ENCODE peak calls at places on chromosomes 4 and X, in ten cellular contexts. One of them, this sample, is unnamed.

GRCh38 chr4:2888826-2889225 is 45.2 kb downstream of the ADD1 start:
- DNase-seq in cardiac muscle cell: no peak
- DNase-seq in omental fat pad: no peak
- DNase-seq in CD4-positive, alpha-beta T cell: no peak
- DNase-seq in hepatocyte: no peak
- DNase-seq in mucosa of descending colon: no peak
- DNase-seq in astrocyte of the spinal cord: no peak
- DNase-seq in astrocyte: no peak
- DNase-seq in GM13977: no peak
- DNase-seq in GM20000: no peak
- DNase-seq in this sample: no peak

GRCh38 chrX:30141966-30142365 is 73.4 kb upstream of the MAGEB2 start:
- DNase-seq in astrocyte of the spinal cord: peak
- DNase-seq in GM20000: peak
- DNase-seq in astrocyte: peak
- DNase-seq in mucosa of descending colon: no peak
- DNase-seq in omental fat pad: no peak
- DNase-seq in GM13977: peak
- DNase-seq in hepatocyte: peak
- DNase-seq in cardiac muscle cell: peak
- DNase-seq in CD4-positive, alpha-beta T cell: no peak
- DNase-seq in this sample: no peak

GRCh38 chr4:37890501-37891220 is at the start of gene TBC1D1:
- DNase-seq in GM20000: peak
- DNase-seq in mucosa of descending colon: peak
- DNase-seq in CD4-positive, alpha-beta T cell: peak
- DNase-seq in astrocyte: no peak
- DNase-seq in omental fat pad: no peak
- DNase-seq in hepatocyte: peak
- DNase-seq in GM13977: peak
- DNase-seq in astrocyte of the spinal cord: no peak
- DNase-seq in cardiac muscle cell: peak
- DNase-seq in this sample: peak

GRCh38 chr4:98996056-98996941 is 778 bp downstream of the METAP1 start:
- DNase-seq in cardiac muscle cell: peak
- DNase-seq in astrocyte: peak
- DNase-seq in astrocyte of the spinal cord: peak
- DNase-seq in GM20000: peak
- DNase-seq in CD4-positive, alpha-beta T cell: peak
- DNase-seq in GM13977: peak
- DNase-seq in omental fat pad: no peak
- DNase-seq in mucosa of descending colon: peak
- DNase-seq in hepatocyte: peak
- DNase-seq in this sample: no peak

GRCh38 chrX:26889574-26889973 is 573.6 kb downstream of the PPP4R3C start:
- DNase-seq in astrocyte: no peak
- DNase-seq in omental fat pad: no peak
- DNase-seq in astrocyte of the spinal cord: no peak
- DNase-seq in CD4-positive, alpha-beta T cell: no peak
- DNase-seq in hepatocyte: no peak
- DNase-seq in GM20000: no peak
- DNase-seq in cardiac muscle cell: no peak
- DNase-seq in GM13977: no peak
- DNase-seq in mucosa of descending colon: no peak
- DNase-seq in this sample: no peak

GRCh38 chr4:168409089-168409801 is 71.0 kb downstream of the DDX60L start:
- DNase-seq in omental fat pad: no peak
- DNase-seq in astrocyte: peak
- DNase-seq in astrocyte of the spinal cord: peak
- DNase-seq in mucosa of descending colon: no peak
- DNase-seq in cardiac muscle cell: no peak
- DNase-seq in GM13977: no peak
- DNase-seq in CD4-positive, alpha-beta T cell: no peak
- DNase-seq in hepatocyte: no peak
- DNase-seq in GM20000: no peak
- DNase-seq in this sample: no peak

GRCh38 chr4:98556451-98556850 is 102.0 kb downstream of the TSPAN5 start:
- DNase-seq in CD4-positive, alpha-beta T cell: no peak
- DNase-seq in omental fat pad: no peak
- DNase-seq in GM20000: no peak
- DNase-seq in astrocyte: no peak
- DNase-seq in astrocyte of the spinal cord: no peak
- DNase-seq in hepatocyte: no peak
- DNase-seq in mucosa of descending colon: no peak
- DNase-seq in cardiac muscle cell: no peak
- DNase-seq in GM13977: no peak
- DNase-seq in this sample: no peak

GRCh38 chrX:115562492-115562872 is 1.5 kb downstream of the PLS3 start:
- DNase-seq in GM20000: no peak
- DNase-seq in GM13977: no peak
- DNase-seq in CD4-positive, alpha-beta T cell: no peak
- DNase-seq in astrocyte: peak
- DNase-seq in cardiac muscle cell: peak
- DNase-seq in mucosa of descending colon: no peak
- DNase-seq in astrocyte of the spinal cord: no peak
- DNase-seq in hepatocyte: peak
- DNase-seq in omental fat pad: no peak
- DNase-seq in this sample: no peak

GRCh38 chr4:154566639-154567204 is 3.9 kb downstream of the FGB start:
- DNase-seq in astrocyte of the spinal cord: peak
- DNase-seq in mucosa of descending colon: no peak
- DNase-seq in hepatocyte: no peak
- DNase-seq in omental fat pad: no peak
- DNase-seq in GM20000: no peak
- DNase-seq in GM13977: no peak
- DNase-seq in CD4-positive, alpha-beta T cell: no peak
- DNase-seq in astrocyte: peak
- DNase-seq in cardiac muscle cell: no peak
- DNase-seq in this sample: no peak

GRCh38 chr4:84639143-84639542 is 56.2 kb downstream of the CDS1 start:
- DNase-seq in CD4-positive, alpha-beta T cell: no peak
- DNase-seq in omental fat pad: no peak
- DNase-seq in GM20000: no peak
- DNase-seq in GM13977: no peak
- DNase-seq in hepatocyte: no peak
- DNase-seq in mucosa of descending colon: no peak
- DNase-seq in cardiac muscle cell: no peak
- DNase-seq in astrocyte: no peak
- DNase-seq in astrocyte of the spinal cord: no peak
- DNase-seq in this sample: no peak

GRCh38 chr4:94168321-94168720 is 39.3 kb upstream of the SMARCAD1 start:
- DNase-seq in astrocyte: no peak
- DNase-seq in cardiac muscle cell: peak
- DNase-seq in GM13977: no peak
- DNase-seq in hepatocyte: no peak
- DNase-seq in GM20000: no peak
- DNase-seq in CD4-positive, alpha-beta T cell: no peak
- DNase-seq in mucosa of descending colon: no peak
- DNase-seq in omental fat pad: no peak
- DNase-seq in astrocyte of the spinal cord: no peak
- DNase-seq in this sample: no peak

GRCh38 chrX:115957862-115958490 is 212.6 kb upstream of the AGTR2 start:
- DNase-seq in CD4-positive, alpha-beta T cell: no peak
- DNase-seq in omental fat pad: no peak
- DNase-seq in astrocyte: no peak
- DNase-seq in hepatocyte: no peak
- DNase-seq in GM13977: no peak
- DNase-seq in mucosa of descending colon: no peak
- DNase-seq in astrocyte of the spinal cord: no peak
- DNase-seq in cardiac muscle cell: peak
- DNase-seq in GM20000: no peak
- DNase-seq in this sample: no peak

GRCh38 chr4:42995343-42995944 is 102.9 kb downstream of the GRXCR1 start:
- DNase-seq in astrocyte of the spinal cord: peak
- DNase-seq in astrocyte: peak
- DNase-seq in cardiac muscle cell: peak
- DNase-seq in CD4-positive, alpha-beta T cell: no peak
- DNase-seq in omental fat pad: no peak
- DNase-seq in GM20000: peak
- DNase-seq in hepatocyte: peak
- DNase-seq in GM13977: peak
- DNase-seq in mucosa of descending colon: no peak
- DNase-seq in this sample: no peak

GRCh38 chr4:147340547-147341225 is 140.2 kb upstream of the EDNRA start:
- DNase-seq in mucosa of descending colon: no peak
- DNase-seq in astrocyte: peak
- DNase-seq in GM13977: no peak
- DNase-seq in omental fat pad: no peak
- DNase-seq in astrocyte of the spinal cord: peak
- DNase-seq in cardiac muscle cell: no peak
- DNase-seq in hepatocyte: no peak
- DNase-seq in CD4-positive, alpha-beta T cell: no peak
- DNase-seq in GM20000: no peak
- DNase-seq in this sample: no peak
- TF ChIP-seq CTCF in mucosa of descending colon: no peak
- TF ChIP-seq CTCF in astrocyte: no peak
- TF ChIP-seq CTCF in GM13977: no peak
- TF ChIP-seq CTCF in omental fat pad: no peak
- TF ChIP-seq CTCF in astrocyte of the spinal cord: no peak
- TF ChIP-seq CTCF in cardiac muscle cell: no peak
- TF ChIP-seq CTCF in hepatocyte: no peak
- TF ChIP-seq CTCF in CD4-positive, alpha-beta T cell: no peak
- TF ChIP-seq CTCF in GM20000: no peak
- TF ChIP-seq CTCF in this sample: no peak

DNA sequence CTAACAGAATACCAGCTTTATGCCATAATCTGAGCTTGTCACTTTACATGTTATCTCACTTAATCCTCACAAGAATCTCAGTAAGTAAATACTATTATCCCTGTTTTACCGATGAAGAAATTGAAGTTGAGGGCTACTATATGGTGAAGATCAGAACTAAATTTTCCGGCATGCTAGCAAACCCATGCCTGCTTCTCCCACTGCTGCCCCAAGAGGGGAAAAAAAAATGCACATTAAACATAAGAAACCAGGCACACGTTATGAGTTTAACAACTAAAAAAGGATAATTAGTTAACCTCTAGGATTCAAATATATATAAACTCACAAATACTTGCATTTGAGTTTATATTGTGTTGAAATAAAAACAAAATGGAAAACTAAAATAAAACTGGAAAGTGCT is 10.8 kb downstream of the SLC10A7 start:
- DNase-seq in hepatocyte: no peak
- DNase-seq in astrocyte: no peak
- DNase-seq in GM20000: no peak
- DNase-seq in CD4-positive, alpha-beta T cell: no peak
- DNase-seq in cardiac muscle cell: no peak
- DNase-seq in mucosa of descending colon: no peak
- DNase-seq in GM13977: no peak
- DNase-seq in astrocyte of the spinal cord: no peak
- DNase-seq in omental fat pad: no peak
- DNase-seq in this sample: no peak
- TF ChIP-seq CTCF in hepatocyte: no peak
- TF ChIP-seq CTCF in astrocyte: no peak
- TF ChIP-seq CTCF in GM20000: no peak
- TF ChIP-seq CTCF in CD4-positive, alpha-beta T cell: no peak
- TF ChIP-seq CTCF in cardiac muscle cell: peak
- TF ChIP-seq CTCF in mucosa of descending colon: no peak
- TF ChIP-seq CTCF in GM13977: no peak
- TF ChIP-seq CTCF in astrocyte of the spinal cord: no peak
- TF ChIP-seq CTCF in omental fat pad: no peak
- TF ChIP-seq CTCF in this sample: peak

GRCh38 chr4:31791666-31792065 is 1071.5 kb downstream of the PCDH7 start:
- DNase-seq in astrocyte: no peak
- DNase-seq in cardiac muscle cell: no peak
- DNase-seq in astrocyte of the spinal cord: no peak
- DNase-seq in CD4-positive, alpha-beta T cell: no peak
- DNase-seq in omental fat pad: no peak
- DNase-seq in GM20000: no peak
- DNase-seq in hepatocyte: no peak
- DNase-seq in mucosa of descending colon: no peak
- DNase-seq in GM13977: no peak
- DNase-seq in this sample: no peak

GRCh38 chr4:31788676-31789075 is 1068.5 kb downstream of the PCDH7 start:
- DNase-seq in cardiac muscle cell: no peak
- DNase-seq in astrocyte of the spinal cord: no peak
- DNase-seq in hepatocyte: no peak
- DNase-seq in GM20000: no peak
- DNase-seq in CD4-positive, alpha-beta T cell: no peak
- DNase-seq in mucosa of descending colon: no peak
- DNase-seq in GM13977: no peak
- DNase-seq in astrocyte: no peak
- DNase-seq in omental fat pad: no peak
- DNase-seq in this sample: no peak

GRCh38 chr4:31793907-31794306 is 1073.7 kb downstream of the PCDH7 start:
- DNase-seq in astrocyte: no peak
- DNase-seq in hepatocyte: no peak
- DNase-seq in astrocyte of the spinal cord: peak
- DNase-seq in GM20000: no peak
- DNase-seq in cardiac muscle cell: no peak
- DNase-seq in CD4-positive, alpha-beta T cell: no peak
- DNase-seq in omental fat pad: no peak
- DNase-seq in mucosa of descending colon: no peak
- DNase-seq in GM13977: no peak
- DNase-seq in this sample: no peak
- TF ChIP-seq CTCF in astrocyte: peak
- TF ChIP-seq CTCF in hepatocyte: peak
- TF ChIP-seq CTCF in astrocyte of the spinal cord: peak
- TF ChIP-seq CTCF in GM20000: no peak
- TF ChIP-seq CTCF in cardiac muscle cell: peak
- TF ChIP-seq CTCF in CD4-positive, alpha-beta T cell: no peak
- TF ChIP-seq CTCF in omental fat pad: no peak
- TF ChIP-seq CTCF in mucosa of descending colon: no peak
- TF ChIP-seq CTCF in GM13977: no peak
- TF ChIP-seq CTCF in this sample: no peak

GRCh38 chr4:140568507-140569306 is at the start of gene UCP1:
- DNase-seq in GM20000: peak
- DNase-seq in mucosa of descending colon: peak
- DNase-seq in cardiac muscle cell: peak
- DNase-seq in astrocyte of the spinal cord: peak
- DNase-seq in astrocyte: no peak
- DNase-seq in CD4-positive, alpha-beta T cell: no peak
- DNase-seq in GM13977: no peak
- DNase-seq in omental fat pad: no peak
- DNase-seq in hepatocyte: peak
- DNase-seq in this sample: peak

GRCh38 chr4:140575489-140575888 is 6.7 kb upstream of the UCP1 start:
- DNase-seq in astrocyte: no peak
- DNase-seq in GM20000: no peak
- DNase-seq in CD4-positive, alpha-beta T cell: no peak
- DNase-seq in cardiac muscle cell: no peak
- DNase-seq in mucosa of descending colon: no peak
- DNase-seq in hepatocyte: no peak
- DNase-seq in GM13977: no peak
- DNase-seq in omental fat pad: no peak
- DNase-seq in astrocyte of the spinal cord: no peak
- DNase-seq in this sample: no peak

GRCh38 chr4:140569307-140569638 is 512 bp upstream of the UCP1 start:
- DNase-seq in mucosa of descending colon: no peak
- DNase-seq in cardiac muscle cell: no peak
- DNase-seq in CD4-positive, alpha-beta T cell: no peak
- DNase-seq in GM13977: no peak
- DNase-seq in hepatocyte: no peak
- DNase-seq in astrocyte of the spinal cord: no peak
- DNase-seq in omental fat pad: no peak
- DNase-seq in astrocyte: no peak
- DNase-seq in GM20000: no peak
- DNase-seq in this sample: no peak

GRCh38 chr4:140567722-140568121 is 1.0 kb downstream of the UCP1 start:
- DNase-seq in cardiac muscle cell: peak
- DNase-seq in GM20000: no peak
- DNase-seq in hepatocyte: peak
- DNase-seq in astrocyte of the spinal cord: peak
- DNase-seq in omental fat pad: no peak
- DNase-seq in GM13977: no peak
- DNase-seq in astrocyte: peak
- DNase-seq in mucosa of descending colon: no peak
- DNase-seq in CD4-positive, alpha-beta T cell: no peak
- DNase-seq in this sample: no peak

GRCh38 chr4:140571620-140572019 is 2.9 kb upstream of the UCP1 start:
- DNase-seq in cardiac muscle cell: no peak
- DNase-seq in GM20000: no peak
- DNase-seq in omental fat pad: no peak
- DNase-seq in astrocyte: no peak
- DNase-seq in hepatocyte: no peak
- DNase-seq in astrocyte of the spinal cord: no peak
- DNase-seq in CD4-positive, alpha-beta T cell: no peak
- DNase-seq in mucosa of descending colon: no peak
- DNase-seq in GM13977: no peak
- DNase-seq in this sample: no peak
- TF ChIP-seq CTCF in cardiac muscle cell: no peak
- TF ChIP-seq CTCF in GM20000: no peak
- TF ChIP-seq CTCF in omental fat pad: no peak
- TF ChIP-seq CTCF in astrocyte: no peak
- TF ChIP-seq CTCF in hepatocyte: no peak
- TF ChIP-seq CTCF in astrocyte of the spinal cord: no peak
- TF ChIP-seq CTCF in CD4-positive, alpha-beta T cell: no peak
- TF ChIP-seq CTCF in mucosa of descending colon: no peak
- TF ChIP-seq CTCF in GM13977: no peak
- TF ChIP-seq CTCF in this sample: no peak

This sample was measured in CD14-positive monocyte.